ENCODE peak calls at places on chromosome 5, in six cellular contexts. One of them, this sample, is unnamed.

GRCh38 chr5:156722358-156722757 is 127.7 kb upstream of the PPP1R2B start:
- DNase-seq in cardiac muscle cell: no peak
- DNase-seq in endothelial cell of umbilical vein: no peak
- DNase-seq in IMR-90: peak
- DNase-seq in cardiac fibroblast: no peak
- DNase-seq in choroid plexus epithelial cell: no peak
- DNase-seq in this sample: no peak

GRCh38 chr5:149110406-149110805 is 30.9 kb upstream of the ABLIM3 start:
- DNase-seq in choroid plexus epithelial cell: peak
- DNase-seq in cardiac muscle cell: no peak
- DNase-seq in IMR-90: peak
- DNase-seq in endothelial cell of umbilical vein: no peak
- DNase-seq in cardiac fibroblast: peak
- DNase-seq in this sample: no peak

GRCh38 chr5:80780761-80781285 is 126.0 kb upstream of the DHFR start:
- DNase-seq in cardiac muscle cell: no peak
- DNase-seq in cardiac fibroblast: no peak
- DNase-seq in endothelial cell of umbilical vein: no peak
- DNase-seq in IMR-90: no peak
- DNase-seq in choroid plexus epithelial cell: no peak
- DNase-seq in this sample: no peak

GRCh38 chr5:148838357-148838756 is 11.9 kb downstream of the ADRB2 start:
- DNase-seq in choroid plexus epithelial cell: no peak
- DNase-seq in cardiac fibroblast: no peak
- DNase-seq in endothelial cell of umbilical vein: no peak
- DNase-seq in IMR-90: no peak
- DNase-seq in cardiac muscle cell: no peak
- DNase-seq in this sample: no peak

GRCh38 chr5:31047621-31048020 is 145.9 kb upstream of the CDH6 start:
- DNase-seq in endothelial cell of umbilical vein: no peak
- DNase-seq in IMR-90: peak
- DNase-seq in cardiac muscle cell: no peak
- DNase-seq in choroid plexus epithelial cell: peak
- DNase-seq in cardiac fibroblast: peak
- DNase-seq in this sample: no peak

GRCh38 chr5:1640276-1640898 is 116.6 kb upstream of the LPCAT1 start:
- DNase-seq in endothelial cell of umbilical vein: no peak
- DNase-seq in IMR-90: no peak
- DNase-seq in cardiac fibroblast: no peak
- DNase-seq in cardiac muscle cell: no peak
- DNase-seq in choroid plexus epithelial cell: no peak
- DNase-seq in this sample: no peak

GRCh38 chr5:77015938-77016569 is 14.2 kb upstream of the AGGF1 start:
- DNase-seq in endothelial cell of umbilical vein: peak
- DNase-seq in cardiac muscle cell: peak
- DNase-seq in choroid plexus epithelial cell: peak
- DNase-seq in IMR-90: peak
- DNase-seq in cardiac fibroblast: peak
- DNase-seq in this sample: peak

GRCh38 chr5:99061299-99061698 is 132.5 kb upstream of the CHD1 start:
- DNase-seq in IMR-90: no peak
- DNase-seq in choroid plexus epithelial cell: peak
- DNase-seq in cardiac muscle cell: no peak
- DNase-seq in cardiac fibroblast: no peak
- DNase-seq in endothelial cell of umbilical vein: no peak
- DNase-seq in this sample: no peak

GRCh38 chr5:69206528-69207190 is 17.3 kb downstream of the CENPH start:
- DNase-seq in IMR-90: peak
- DNase-seq in endothelial cell of umbilical vein: no peak
- DNase-seq in choroid plexus epithelial cell: peak
- DNase-seq in cardiac fibroblast: peak
- DNase-seq in cardiac muscle cell: no peak
- DNase-seq in this sample: peak

GRCh38 chr5:56900858-56901578 is 8.4 kb upstream of the SETD9 start:
- DNase-seq in choroid plexus epithelial cell: peak
- DNase-seq in cardiac fibroblast: peak
- DNase-seq in IMR-90: peak
- DNase-seq in cardiac muscle cell: peak
- DNase-seq in endothelial cell of umbilical vein: peak
- DNase-seq in this sample: peak

GRCh38 chr5:64635056-64635686 is 55.1 kb upstream of the SHISAL2B start:
- DNase-seq in endothelial cell of umbilical vein: peak
- DNase-seq in cardiac fibroblast: peak
- DNase-seq in IMR-90: peak
- DNase-seq in cardiac muscle cell: peak
- DNase-seq in choroid plexus epithelial cell: peak
- DNase-seq in this sample: peak

GRCh38 chr5:131281133-131281867 is 17.4 kb downstream of the CDC42SE2 start:
- DNase-seq in IMR-90: peak
- DNase-seq in endothelial cell of umbilical vein: no peak
- DNase-seq in cardiac muscle cell: no peak
- DNase-seq in cardiac fibroblast: peak
- DNase-seq in choroid plexus epithelial cell: peak
- DNase-seq in this sample: no peak

GRCh38 chr5:128197911-128198522 is 114.5 kb downstream of the SLC12A2 start:
- DNase-seq in choroid plexus epithelial cell: peak
- DNase-seq in cardiac fibroblast: no peak
- DNase-seq in cardiac muscle cell: no peak
- DNase-seq in IMR-90: no peak
- DNase-seq in endothelial cell of umbilical vein: no peak
- DNase-seq in this sample: no peak

GRCh38 chr5:175823731-175824525 is 47.5 kb upstream of the CPLX2 start:
- DNase-seq in IMR-90: no peak
- DNase-seq in cardiac fibroblast: no peak
- DNase-seq in choroid plexus epithelial cell: no peak
- DNase-seq in endothelial cell of umbilical vein: no peak
- DNase-seq in cardiac muscle cell: peak
- DNase-seq in this sample: no peak

GRCh38 chr5:14172149-14172795 is 29.1 kb downstream of the TRIO start:
- DNase-seq in cardiac muscle cell: no peak
- DNase-seq in cardiac fibroblast: no peak
- DNase-seq in choroid plexus epithelial cell: no peak
- DNase-seq in endothelial cell of umbilical vein: no peak
- DNase-seq in IMR-90: no peak
- DNase-seq in this sample: no peak

GRCh38 chr5:147689436-147689835 is 93.1 kb downstream of the JAKMIP2 start:
- DNase-seq in IMR-90: no peak
- DNase-seq in endothelial cell of umbilical vein: no peak
- DNase-seq in choroid plexus epithelial cell: peak
- DNase-seq in cardiac fibroblast: no peak
- DNase-seq in cardiac muscle cell: no peak
- DNase-seq in this sample: peak

GRCh38 chr5:81208904-81209303 is 24.2 kb upstream of the CKMT2 start:
- DNase-seq in choroid plexus epithelial cell: no peak
- DNase-seq in IMR-90: peak
- DNase-seq in endothelial cell of umbilical vein: no peak
- DNase-seq in cardiac fibroblast: peak
- DNase-seq in cardiac muscle cell: no peak
- DNase-seq in this sample: no peak

GRCh38 chr5:91468643-91469422 is 85.7 kb upstream of the ARRDC3 start:
- DNase-seq in IMR-90: no peak
- DNase-seq in cardiac muscle cell: no peak
- DNase-seq in cardiac fibroblast: peak
- DNase-seq in choroid plexus epithelial cell: peak
- DNase-seq in endothelial cell of umbilical vein: no peak
- DNase-seq in this sample: peak

GRCh38 chr5:175700991-175701390 is 43.1 kb downstream of the HRH2 start:
- DNase-seq in cardiac fibroblast: no peak
- DNase-seq in endothelial cell of umbilical vein: no peak
- DNase-seq in cardiac muscle cell: no peak
- DNase-seq in IMR-90: no peak
- DNase-seq in choroid plexus epithelial cell: no peak
- DNase-seq in this sample: no peak

GRCh38 chr5:173236531-173237501 is 1.8 kb upstream of the NKX2-5 start:
- DNase-seq in cardiac muscle cell: peak
- DNase-seq in choroid plexus epithelial cell: no peak
- DNase-seq in endothelial cell of umbilical vein: no peak
- DNase-seq in cardiac fibroblast: no peak
- DNase-seq in IMR-90: no peak
- DNase-seq in this sample: no peak

GRCh38 chr5:79745255-79745654 is 55.6 kb downstream of the CMYA5 start:
- DNase-seq in cardiac fibroblast: no peak
- DNase-seq in choroid plexus epithelial cell: no peak
- DNase-seq in cardiac muscle cell: no peak
- DNase-seq in endothelial cell of umbilical vein: no peak
- DNase-seq in IMR-90: no peak
- DNase-seq in this sample: no peak

GRCh38 chr5:127010362-127010761 is 20.0 kb downstream of the MARCHF3 start:
- DNase-seq in endothelial cell of umbilical vein: no peak
- DNase-seq in cardiac fibroblast: no peak
- DNase-seq in cardiac muscle cell: no peak
- DNase-seq in IMR-90: peak
- DNase-seq in choroid plexus epithelial cell: no peak
- DNase-seq in this sample: no peak
- H3K4me3 ChIP-seq in endothelial cell of umbilical vein: no peak
- H3K4me3 ChIP-seq in cardiac fibroblast: no peak
- H3K4me3 ChIP-seq in cardiac muscle cell: no peak
- H3K4me3 ChIP-seq in IMR-90: no peak
- H3K4me3 ChIP-seq in choroid plexus epithelial cell: no peak
- H3K4me3 ChIP-seq in this sample: no peak

GRCh38 chr5:160297004-160297403 is 15.4 kb downstream of the CCNJL start:
- DNase-seq in cardiac fibroblast: no peak
- DNase-seq in IMR-90: peak
- DNase-seq in endothelial cell of umbilical vein: no peak
- DNase-seq in cardiac muscle cell: no peak
- DNase-seq in choroid plexus epithelial cell: no peak
- DNase-seq in this sample: no peak

GRCh38 chr5:160293901-160294561 is 18.3 kb downstream of the CCNJL start:
- DNase-seq in choroid plexus epithelial cell: peak
- DNase-seq in IMR-90: no peak
- DNase-seq in endothelial cell of umbilical vein: no peak
- DNase-seq in cardiac fibroblast: peak
- DNase-seq in cardiac muscle cell: no peak
- DNase-seq in this sample: no peak

GRCh38 chr5:160298189-160298588 is 14.2 kb downstream of the CCNJL start:
- DNase-seq in choroid plexus epithelial cell: no peak
- DNase-seq in cardiac muscle cell: no peak
- DNase-seq in cardiac fibroblast: no peak
- DNase-seq in IMR-90: no peak
- DNase-seq in endothelial cell of umbilical vein: no peak
- DNase-seq in this sample: peak

GRCh38 chr5:160296496-160296895 is 15.9 kb downstream of the CCNJL start:
- DNase-seq in cardiac muscle cell: no peak
- DNase-seq in cardiac fibroblast: no peak
- DNase-seq in endothelial cell of umbilical vein: no peak
- DNase-seq in IMR-90: no peak
- DNase-seq in choroid plexus epithelial cell: no peak
- DNase-seq in this sample: no peak

DNA sequence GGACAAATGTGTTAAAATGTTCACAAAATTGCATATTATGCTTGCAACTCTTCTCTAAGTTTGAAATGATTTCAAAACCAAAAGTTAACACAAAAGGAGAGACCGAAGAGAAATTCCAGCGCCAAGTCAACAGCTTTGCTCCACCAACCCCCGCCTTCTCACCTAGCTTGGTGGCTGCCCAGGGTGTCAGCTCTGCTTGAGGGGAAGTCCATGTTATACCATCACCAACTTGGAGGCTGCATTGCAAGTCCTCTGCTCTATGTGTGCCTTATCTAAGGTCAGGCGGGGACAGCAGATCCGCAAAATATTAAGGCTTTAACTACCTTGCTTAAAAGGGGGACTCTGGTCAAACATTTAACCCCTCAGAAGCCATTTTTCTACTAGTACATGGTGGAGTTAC is 14.6 kb downstream of the CCNJL start:
- DNase-seq in endothelial cell of umbilical vein: no peak
- DNase-seq in choroid plexus epithelial cell: no peak
- DNase-seq in IMR-90: no peak
- DNase-seq in cardiac muscle cell: no peak
- DNase-seq in cardiac fibroblast: no peak
- DNase-seq in this sample: no peak
- TF ChIP-seq CTCF in endothelial cell of umbilical vein: no peak
- TF ChIP-seq CTCF in choroid plexus epithelial cell: no peak
- TF ChIP-seq CTCF in IMR-90: no peak
- TF ChIP-seq CTCF in cardiac muscle cell: no peak
- TF ChIP-seq CTCF in cardiac fibroblast: no peak
- TF ChIP-seq CTCF in this sample: no peak

GRCh38 chr5:74122175-74122574 is 496.2 kb downstream of the ARHGEF28 start:
- DNase-seq in choroid plexus epithelial cell: no peak
- DNase-seq in cardiac muscle cell: no peak
- DNase-seq in cardiac fibroblast: no peak
- DNase-seq in endothelial cell of umbilical vein: peak
- DNase-seq in IMR-90: no peak
- DNase-seq in this sample: no peak

GRCh38 chr5:74124826-74125225 is 498.8 kb downstream of the ARHGEF28 start:
- DNase-seq in cardiac muscle cell: no peak
- DNase-seq in endothelial cell of umbilical vein: no peak
- DNase-seq in choroid plexus epithelial cell: peak
- DNase-seq in IMR-90: peak
- DNase-seq in cardiac fibroblast: no peak
- DNase-seq in this sample: peak

GRCh38 chr5:74123928-74124327 is 497.9 kb downstream of the ARHGEF28 start:
- DNase-seq in cardiac muscle cell: no peak
- DNase-seq in choroid plexus epithelial cell: no peak
- DNase-seq in cardiac fibroblast: no peak
- DNase-seq in endothelial cell of umbilical vein: no peak
- DNase-seq in IMR-90: no peak
- DNase-seq in this sample: no peak

GRCh38 chr5:74122979-74123575 is 497.1 kb downstream of the ARHGEF28 start:
- DNase-seq in IMR-90: no peak
- DNase-seq in endothelial cell of umbilical vein: no peak
- DNase-seq in cardiac muscle cell: no peak
- DNase-seq in cardiac fibroblast: no peak
- DNase-seq in choroid plexus epithelial cell: peak
- DNase-seq in this sample: no peak

GRCh38 chr5:74120585-74120984 is 494.6 kb downstream of the ARHGEF28 start:
- DNase-seq in choroid plexus epithelial cell: no peak
- DNase-seq in cardiac muscle cell: no peak
- DNase-seq in IMR-90: no peak
- DNase-seq in cardiac fibroblast: no peak
- DNase-seq in endothelial cell of umbilical vein: peak
- DNase-seq in this sample: no peak
- H3K4me3 ChIP-seq in choroid plexus epithelial cell: no peak
- H3K4me3 ChIP-seq in cardiac muscle cell: no peak
- H3K4me3 ChIP-seq in IMR-90: no peak
- H3K4me3 ChIP-seq in cardiac fibroblast: no peak
- H3K4me3 ChIP-seq in endothelial cell of umbilical vein: no peak
- H3K4me3 ChIP-seq in this sample: no peak

GRCh38 chr5:61817472-61818326 is 485.6 kb downstream of the ZSWIM6 start:
- DNase-seq in choroid plexus epithelial cell: peak
- DNase-seq in cardiac fibroblast: peak
- DNase-seq in cardiac muscle cell: peak
- DNase-seq in endothelial cell of umbilical vein: peak
- DNase-seq in IMR-90: peak
- DNase-seq in this sample: peak
- TF ChIP-seq CTCF in choroid plexus epithelial cell: peak
- TF ChIP-seq CTCF in cardiac fibroblast: peak
- TF ChIP-seq CTCF in cardiac muscle cell: peak
- TF ChIP-seq CTCF in endothelial cell of umbilical vein: peak
- TF ChIP-seq CTCF in IMR-90: peak
- TF ChIP-seq CTCF in this sample: peak

GRCh38 chr5:74543162-74543995 is 97.1 kb downstream of the ENC1 start:
- DNase-seq in cardiac fibroblast: peak
- DNase-seq in endothelial cell of umbilical vein: peak
- DNase-seq in IMR-90: peak
- DNase-seq in cardiac muscle cell: no peak
- DNase-seq in choroid plexus epithelial cell: peak
- DNase-seq in this sample: peak
- H3K4me3 ChIP-seq in cardiac fibroblast: no peak
- H3K4me3 ChIP-seq in endothelial cell of umbilical vein: peak
- H3K4me3 ChIP-seq in IMR-90: no peak
- H3K4me3 ChIP-seq in cardiac muscle cell: no peak
- H3K4me3 ChIP-seq in choroid plexus epithelial cell: peak
- H3K4me3 ChIP-seq in this sample: peak